ENCODE peak calls at places on chromosomes 3 and 15, in ten cellular contexts. L is fibroblast of mammary gland, E is cardiac muscle cell, D is left ventricle myocardium inferior, A is esophagus squamous epithelium, I is endothelial cell, Q is IMR-90, N is heart left ventricle, R is AG09309, B is A549. P is an unnamed sample.

GRCh38 chr3:141782386-141782932 is 19.3 kb downstream of the GRK7 start:
- DNase-seq in L (no peak), E (peak), D (no peak), A (no peak), I (no peak), Q (no peak), N (no peak), R (no peak), B (peak), P (no peak)

GRCh38 chr3:11901286-11901875 is 54.7 kb upstream of the TAMM41 start:
- DNase-seq in L (no peak), E (no peak), D (no peak), A (no peak), I (no peak), Q (no peak), N (no peak), R (no peak), B (no peak), P (no peak)

GRCh38 chr15:69758810-69759410 is 306.3 kb downstream of the RPLP1 start:
- DNase-seq in L (peak), E (peak), D (peak), A (peak), I (no peak), Q (peak), N (no peak), R (no peak), B (no peak), P (no peak)

GRCh38 chr3:67033091-67033490 is 35.0 kb downstream of the KBTBD8 start:
- DNase-seq in L (no peak), E (no peak), D (no peak), A (no peak), I (no peak), Q (no peak), N (no peak), R (no peak), B (no peak), P (no peak)

GRCh38 chr3:31341130-31341529 is 191.6 kb upstream of the STT3B start:
- DNase-seq in L (no peak), E (no peak), D (no peak), A (no peak), I (peak), Q (no peak), N (no peak), R (no peak), B (peak), P (peak)

GRCh38 chr3:157232146-157232545 is 72.2 kb upstream of the CCNL1 start:
- DNase-seq in L (no peak), E (no peak), D (no peak), A (no peak), I (no peak), Q (no peak), N (no peak), R (no peak), B (no peak), P (no peak)

GRCh38 chr3:73433079-73433478 is 191.7 kb downstream of the PDZRN3 start:
- DNase-seq in L (no peak), E (no peak), D (no peak), A (no peak), I (no peak), Q (no peak), N (no peak), R (no peak), B (no peak), P (no peak)

GRCh38 chr3:72335458-72336050 is 512.7 kb downstream of the SHQ1 start:
- DNase-seq in L (peak), E (no peak), D (no peak), A (no peak), I (no peak), Q (no peak), N (no peak), R (no peak), B (no peak), P (no peak)

GRCh38 chr3:41267975-41268640 is 68.8 kb downstream of the CTNNB1 start:
- DNase-seq in L (peak), E (peak), D (no peak), A (no peak), I (no peak), Q (peak), N (no peak), R (peak), B (peak), P (no peak)

GRCh38 chr15:74200394-74200793 is 2.2 kb downstream of the STRA6 start:
- DNase-seq in L (peak), E (peak), D (no peak), A (no peak), I (no peak), Q (peak), N (no peak), R (no peak), B (peak), P (no peak)

GRCh38 chr15:77026501-77027110 is 31.7 kb downstream of the PSTPIP1 start:
- DNase-seq in L (no peak), E (no peak), D (no peak), A (no peak), I (peak), Q (no peak), N (peak), R (no peak), B (no peak), P (no peak)

GRCh38 chr3:36992806-36993325 is at the start of gene EPM2AIP1:
- DNase-seq in L (no peak), E (no peak), D (no peak), A (no peak), I (peak), Q (no peak), N (peak), R (no peak), B (no peak), P (peak)

GRCh38 chr15:40313531-40314398 is 6.0 kb upstream of the PLCB2 start:
- DNase-seq in L (no peak), E (no peak), D (no peak), A (no peak), I (no peak), Q (no peak), N (peak), R (no peak), B (no peak), P (no peak)

GRCh38 chr3:73709712-73710111 is 85.0 kb upstream of the PDZRN3 start:
- DNase-seq in L (no peak), E (peak), D (no peak), A (no peak), I (no peak), Q (no peak), N (no peak), R (no peak), B (no peak), P (no peak)

GRCh38 chr3:123861081-123861836 is 22.9 kb downstream of the MYLK start:
- DNase-seq in L (no peak), E (no peak), D (no peak), A (no peak), I (no peak), Q (no peak), N (no peak), R (no peak), B (no peak), P (no peak)

GRCh38 chr3:100006570-100007271 is 107.6 kb downstream of the FILIP1L start:
- DNase-seq in L (peak), E (peak), D (no peak), A (no peak), I (no peak), Q (peak), N (no peak), R (no peak), B (peak), P (no peak)
- TF ChIP-seq CTCF in L (peak), E (no peak), D (no peak), A (no peak), I (no peak), Q (peak), N (no peak), R (peak), B (no peak), P (no peak)

GRCh38 chr15:92077353-92078080 is 224.0 kb downstream of the SLCO3A1 start:
- DNase-seq in L (peak), E (peak), D (peak), A (no peak), I (peak), Q (peak), N (peak), R (peak), B (peak), P (peak)
- TF ChIP-seq CTCF in L (peak), E (peak), D (peak), A (peak), I (peak), Q (peak), N (peak), R (peak), B (peak), P (peak)

GRCh38 chr3:111080357-111080937 is 8.8 kb downstream of the NECTIN3 start:
- DNase-seq in L (peak), E (peak), D (no peak), A (no peak), I (no peak), Q (peak), N (no peak), R (no peak), B (peak), P (no peak)
- TF ChIP-seq CTCF in L (peak), E (peak), D (peak), A (peak), I (peak), Q (peak), N (peak), R (peak), B (peak), P (peak)

DNA sequence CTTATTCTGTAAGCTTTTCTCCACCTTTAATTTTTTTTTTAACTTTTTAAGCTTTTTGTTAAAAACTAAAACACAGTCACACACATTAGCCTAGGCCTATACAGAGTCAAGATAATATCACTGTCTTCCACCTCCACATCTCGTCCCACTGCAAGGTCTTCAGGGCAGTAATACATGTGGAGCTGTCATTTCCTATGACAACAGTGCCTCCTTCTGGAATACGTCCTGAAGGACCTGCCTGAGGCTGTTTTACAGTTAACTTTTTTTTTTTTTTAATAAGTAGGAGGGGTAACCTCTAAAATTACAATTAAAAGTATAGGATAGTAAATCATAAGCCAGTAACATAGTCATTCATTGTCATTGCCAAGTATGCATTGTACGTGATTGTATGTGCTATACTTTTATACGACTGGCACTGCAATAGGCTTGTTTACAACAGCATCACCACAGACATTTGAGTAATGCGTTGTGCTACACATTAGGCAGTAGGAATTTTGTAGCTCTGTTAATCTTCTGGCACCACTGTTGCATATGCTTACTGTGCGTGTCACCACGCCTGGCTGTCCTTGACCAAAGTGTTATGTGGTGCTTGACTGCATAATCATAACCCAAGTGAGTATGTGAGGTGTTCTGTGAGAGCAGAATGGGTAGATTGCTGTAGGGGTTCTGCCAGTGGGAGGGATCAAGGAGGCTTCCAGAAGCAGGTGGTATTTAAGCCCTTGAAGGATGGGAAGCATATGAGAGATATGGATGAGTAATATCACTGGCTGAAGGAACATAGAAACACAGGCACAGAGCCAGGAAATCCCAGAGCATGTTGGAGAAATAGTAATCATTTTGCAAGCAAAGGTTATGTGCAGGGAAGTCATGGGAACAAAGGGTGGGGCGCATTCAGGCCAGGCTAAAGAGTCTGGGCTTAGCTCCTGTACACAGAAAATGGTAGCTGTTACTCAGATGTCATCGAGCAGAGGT is 18.3 kb downstream of the FBXO22 start:
- DNase-seq in L (peak), E (peak), D (no peak), A (no peak), I (peak), Q (peak), N (no peak), R (peak), B (peak), P (no peak)
- TF ChIP-seq CTCF in L (peak), E (peak), D (peak), A (no peak), I (no peak), Q (peak), N (peak), R (peak), B (peak), P (no peak)

GRCh38 chr15:92810418-92811138 is 89.5 kb upstream of the CHD2 start:
- DNase-seq in L (peak), E (peak), D (peak), A (no peak), I (no peak), Q (peak), N (peak), R (no peak), B (peak), P (peak)
- TF ChIP-seq CTCF in L (no peak), E (no peak), D (no peak), A (no peak), I (no peak), Q (no peak), N (no peak), R (no peak), B (no peak), P (no peak)

GRCh38 chr3:114362815-114363214 is 69.0 kb downstream of the TIGIT start:
- DNase-seq in L (peak), E (peak), D (no peak), A (no peak), I (no peak), Q (peak), N (no peak), R (no peak), B (peak), P (no peak)
- TF ChIP-seq CTCF in L (peak), E (peak), D (peak), A (peak), I (peak), Q (peak), N (peak), R (peak), B (peak), P (peak)

DNA sequence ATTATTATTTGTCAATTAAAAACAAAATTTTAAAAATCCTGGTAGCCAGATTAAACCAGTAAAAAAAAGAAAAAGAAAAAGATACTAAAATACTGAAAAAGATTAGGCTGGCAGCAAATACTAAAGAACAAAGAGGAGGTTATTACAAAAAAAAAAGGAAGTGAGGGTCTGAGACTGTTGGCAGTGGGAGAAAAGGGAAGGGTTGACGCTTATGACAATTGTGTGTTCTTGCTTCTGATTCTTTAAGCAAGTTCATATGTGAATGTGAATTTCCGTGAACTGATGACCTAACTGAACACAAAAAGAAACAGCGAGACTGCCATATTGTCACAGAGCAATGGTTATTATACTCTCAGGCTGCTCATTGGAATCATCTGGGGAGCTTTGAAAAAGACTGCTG is 56.5 kb downstream of the ATP13A4 start:
- DNase-seq in L (no peak), E (no peak), D (no peak), A (no peak), I (no peak), Q (no peak), N (no peak), R (no peak), B (no peak), P (no peak)
- TF ChIP-seq CTCF in L (no peak), E (no peak), D (no peak), A (no peak), I (no peak), Q (no peak), N (no peak), R (no peak), B (no peak), P (no peak)

GRCh38 chr3:115695081-115695480 is 71.8 kb downstream of the GAP43 start:
- DNase-seq in L (no peak), E (no peak), D (no peak), A (no peak), I (no peak), Q (no peak), N (no peak), R (no peak), B (no peak), P (no peak)
- TF ChIP-seq CTCF in L (no peak), E (no peak), D (no peak), A (no peak), I (no peak), Q (no peak), N (no peak), R (no peak), B (no peak), P (no peak)